ENCODE peak calls at places on chromosome 4, in eight cellular contexts. L is upper lobe of right lung, B is mammary epithelial cell, Y is Peyer's patch, S is heart right ventricle, X is mucosa of descending colon, E is ovary, A is kidney. I is an unnamed sample.

GRCh38 chr4:158729716-158730559 is 6.7 kb upstream of the PPID start:
- DNase-seq in L (no peak), B (peak; percentile 45), Y (peak; percentile 25), S (peak; percentile 69), X (no peak), E (peak; percentile 52), A (no peak), I (peak; percentile 76)

GRCh38 chr4:145939241-145939640 is 618 bp upstream of the ZNF827 start:
- DNase-seq in L (no peak), B (peak; percentile 22), Y (no peak), S (no peak), X (no peak), E (no peak), A (no peak), I (no peak)

GRCh38 chr4:126582737-126583136 is 1050.0 kb upstream of the INTU start:
- DNase-seq in L (no peak), B (peak; percentile 11), Y (no peak), S (no peak), X (no peak), E (no peak), A (no peak), I (no peak)

GRCh38 chr4:145887241-145887964 is 51.2 kb downstream of the ZNF827 start:
- DNase-seq in L (no peak), B (no peak), Y (no peak), S (peak; percentile 26), X (no peak), E (peak; percentile 56), A (no peak), I (no peak)

GRCh38 chr4:84324850-84325249 is 174.2 kb downstream of the NKX6-1 start:
- DNase-seq in L (no peak), B (no peak), Y (no peak), S (no peak), X (no peak), E (no peak), A (no peak), I (no peak)

GRCh38 chr4:176320340-176320975 is 692 bp downstream of the SPCS3 start:
- DNase-seq in L (peak; percentile 96), B (peak; percentile 82), Y (peak; percentile 89), S (peak; percentile 93), X (peak; percentile 93), E (peak; percentile 84), A (peak; percentile 97), I (peak; percentile 93)

GRCh38 chr4:23028875-23029274 is 336.1 kb downstream of the GBA3 start:
- DNase-seq in L (no peak), B (no peak), Y (no peak), S (no peak), X (no peak), E (no peak), A (no peak), I (no peak)

GRCh38 chr4:165814256-165815010 is 58.6 kb upstream of the TLL1 start:
- DNase-seq in L (no peak), B (peak; percentile 69), Y (no peak), S (no peak), X (no peak), E (no peak), A (no peak), I (no peak)

GRCh38 chr4:151434183-151434860 is 25.3 kb downstream of the FHIP1A start:
- DNase-seq in L (no peak), B (peak; percentile 60), Y (no peak), S (no peak), X (no peak), E (no peak), A (no peak), I (no peak)

GRCh38 chr4:80610845-80611244 is 275.3 kb downstream of the CFAP299 start:
- DNase-seq in L (no peak), B (peak; percentile 37), Y (peak; percentile 83), S (no peak), X (no peak), E (no peak), A (no peak), I (no peak)

GRCh38 chr4:1767770-1768366 is 25.2 kb upstream of the FGFR3 start:
- DNase-seq in L (peak; percentile 91), B (no peak), Y (no peak), S (no peak), X (no peak), E (no peak), A (no peak), I (no peak)

GRCh38 chr4:71396382-71396781 is 57.6 kb downstream of the SLC4A4 start:
- DNase-seq in L (no peak), B (no peak), Y (no peak), S (no peak), X (no peak), E (no peak), A (no peak), I (no peak)

GRCh38 chr4:19014594-19014993 is 993.0 kb upstream of the LCORL start:
- DNase-seq in L (no peak), B (no peak), Y (no peak), S (no peak), X (no peak), E (no peak), A (no peak), I (no peak)

GRCh38 chr4:8384397-8385060 is 56.0 kb downstream of the ACOX3 start:
- DNase-seq in L (no peak), B (no peak), Y (no peak), S (no peak), X (peak; percentile 33), E (peak; percentile 30), A (peak; percentile 60), I (no peak)

GRCh38 chr4:165118256-165118909 is 5.7 kb upstream of the TMEM192 start:
- DNase-seq in L (no peak), B (no peak), Y (no peak), S (no peak), X (no peak), E (no peak), A (no peak), I (no peak)

GRCh38 chr4:55549888-55550287 is 3.2 kb upstream of the CLOCK start:
- DNase-seq in L (no peak), B (peak; percentile 97), Y (no peak), S (no peak), X (no peak), E (no peak), A (no peak), I (no peak)

GRCh38 chr4:118711047-118711446 is 25.9 kb downstream of the METTL14 start:
- DNase-seq in L (no peak), B (no peak), Y (no peak), S (no peak), X (no peak), E (no peak), A (no peak), I (no peak)

GRCh38 chr4:7650606-7651400 is 216.1 kb upstream of the PSAPL1 start:
- DNase-seq in L (peak; percentile 60), B (peak; percentile 25), Y (no peak), S (no peak), X (no peak), E (no peak), A (peak; percentile 37), I (no peak)

GRCh38 chr4:83112678-83113428 is 1.7 kb downstream of the PLAC8 start:
- DNase-seq in L (no peak), B (no peak), Y (no peak), S (no peak), X (no peak), E (no peak), A (no peak), I (peak; percentile 27)

GRCh38 chr4:137361756-137362470 is 170.4 kb downstream of the PCDH18 start:
- DNase-seq in L (no peak), B (no peak), Y (no peak), S (no peak), X (no peak), E (no peak), A (no peak), I (no peak)

GRCh38 chr4:124337874-124338273 is 374.7 kb downstream of the ANKRD50 start:
- DNase-seq in L (no peak), B (no peak), Y (no peak), S (peak; percentile 29), X (no peak), E (peak; percentile 59), A (no peak), I (no peak)

GRCh38 chr4:141247430-141247780 is 26.7 kb downstream of the ZNF330 start:
- DNase-seq in L (no peak), B (no peak), Y (no peak), S (no peak), X (no peak), E (no peak), A (no peak), I (no peak)

GRCh38 chr4:25172964-25173917 is 13.0 kb upstream of the SEPSECS start:
- DNase-seq in L (no peak), B (peak; percentile 96), Y (no peak), S (peak; percentile 77), X (no peak), E (no peak), A (no peak), I (no peak)

GRCh38 chr4:89298788-89299152 is 8.8 kb downstream of the GPRIN3 start:
- DNase-seq in L (no peak), B (peak; percentile 28), Y (no peak), S (no peak), X (no peak), E (no peak), A (no peak), I (peak; percentile 71)

GRCh38 chr4:128711361-128711760 is 98.1 kb upstream of the JADE1 start:
- DNase-seq in L (no peak), B (no peak), Y (no peak), S (no peak), X (no peak), E (no peak), A (no peak), I (no peak)

GRCh38 chr4:21304061-21304541 is 603.8 kb downstream of the PACRGL start:
- DNase-seq in L (peak; percentile 55), B (no peak), Y (no peak), S (no peak), X (peak; percentile 33), E (no peak), A (peak; percentile 70), I (no peak)
- H3K4me3 ChIP-seq in L (no peak overlapping the region), B (no peak overlapping the region), Y (no peak overlapping the region), S (no peak overlapping the region), X (no peak overlapping the region), E (peak overlapping the region; percentile 16), A (no peak overlapping the region), I (no peak overlapping the region)

GRCh38 chr4:87853108-87853507 is 20.3 kb downstream of the MEPE start:
- DNase-seq in L (no peak), B (peak; percentile 36), Y (no peak), S (no peak), X (no peak), E (no peak), A (no peak), I (no peak)
- H3K4me1 ChIP-seq in L (peaks cover 10% of the 10 kb centered on the region), B (peaks cover 4% of the 10 kb centered on the region), Y (peaks cover 4% of the 10 kb centered on the region), S (no peaks in the 10 kb centered on the region), X (no peaks in the 10 kb centered on the region), E (no peaks in the 10 kb centered on the region), A (peaks cover 9% of the 10 kb centered on the region), I (no peaks in the 10 kb centered on the region)

GRCh38 chr4:74932832-74933561 is at the start of gene PARM1:
- DNase-seq in L (peak; percentile 96), B (peak; percentile 61), Y (peak; percentile 83), S (peak; percentile 90), X (peak; percentile 95), E (peak; percentile 69), A (peak; percentile 97), I (no peak)
- H3K4me3 ChIP-seq in L (peak within 1 kb of the TSS; percentile 65), B (peak within 1 kb of the TSS; percentile 44), Y (peak within 1 kb of the TSS; percentile 61), S (peak within 1 kb of the TSS; percentile 65), X (peak within 1 kb of the TSS; percentile 37), E (peak within 1 kb of the TSS; percentile 78), A (peak within 1 kb of the TSS; percentile 65), I (no peak within 1 kb of the TSS)

DNA sequence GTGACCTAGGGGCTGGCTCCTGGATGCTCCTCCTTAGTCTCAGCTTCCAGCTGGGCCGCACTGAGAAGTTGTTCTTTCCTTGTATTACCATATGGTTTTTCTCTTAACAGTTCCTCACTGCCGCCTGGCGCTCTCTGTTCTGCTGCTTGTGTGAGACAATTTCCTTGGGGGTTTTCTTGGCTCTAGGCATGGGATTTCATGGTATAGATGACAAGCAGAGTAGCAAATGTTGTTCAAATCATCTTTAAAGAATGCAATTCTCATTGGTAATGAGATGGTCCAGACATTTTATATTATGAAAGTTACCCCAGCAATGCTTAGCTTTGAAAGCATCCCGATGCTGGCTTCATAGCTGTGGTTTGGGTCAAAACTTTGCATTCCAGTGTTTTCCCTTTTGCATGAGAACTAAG is 37.6 kb downstream of the SEPTIN11 start:
- DNase-seq in L (no peak), B (no peak), Y (no peak), S (peak; percentile 28), X (no peak), E (no peak), A (no peak), I (no peak)
- H3K4me1 ChIP-seq in L (peaks cover 67% of the 10 kb centered on the region), B (peaks cover 33% of the 10 kb centered on the region), Y (peaks cover 3% of the 10 kb centered on the region), S (peaks cover 38% of the 10 kb centered on the region), X (peaks cover 27% of the 10 kb centered on the region), E (peaks cover 15% of the 10 kb centered on the region), A (peaks cover 26% of the 10 kb centered on the region), I (peaks cover 54% of the 10 kb centered on the region)